ENCODE peak calls at places on chromosomes 4 and X, in nine cellular contexts. One of them, this sample, is unnamed.

GRCh38 chr4:173167793-173168395 is 717 bp upstream of the GALNT7 start:
- DNase-seq in stimulated activated CD8-positive, alpha-beta memory T cell treated with anti-CD3 and anti-CD28 coated beads, Interleukin-4, amount 100 ng/mL, for 48 hours: no peak
- DNase-seq in MG63: peak
- DNase-seq in HepG2: no peak
- DNase-seq in HT-29: peak
- DNase-seq in Ammon's horn: peak
- DNase-seq in astrocyte of the spinal cord: peak
- DNase-seq in cardiac muscle cell: peak
- DNase-seq in T-helper 2 cell: peak
- DNase-seq in this sample: no peak

GRCh38 chrX:41621236-41621651 is 67.5 kb upstream of the GPR34 start:
- DNase-seq in astrocyte of the spinal cord: peak
- DNase-seq in cardiac muscle cell: peak
- DNase-seq in Ammon's horn: peak
- DNase-seq in HT-29: peak
- DNase-seq in T-helper 2 cell: no peak
- DNase-seq in HepG2: no peak
- DNase-seq in stimulated activated CD8-positive, alpha-beta memory T cell treated with anti-CD3 and anti-CD28 coated beads, Interleukin-4, amount 100 ng/mL, for 48 hours: no peak
- DNase-seq in MG63: no peak
- DNase-seq in this sample: no peak

GRCh38 chr4:76197971-76198410 is 15.6 kb downstream of the SCARB2 start:
- DNase-seq in HepG2: no peak
- DNase-seq in stimulated activated CD8-positive, alpha-beta memory T cell treated with anti-CD3 and anti-CD28 coated beads, Interleukin-4, amount 100 ng/mL, for 48 hours: peak
- DNase-seq in Ammon's horn: peak
- DNase-seq in MG63: no peak
- DNase-seq in astrocyte of the spinal cord: peak
- DNase-seq in cardiac muscle cell: peak
- DNase-seq in T-helper 2 cell: peak
- DNase-seq in HT-29: no peak
- DNase-seq in this sample: no peak

GRCh38 chr4:140839888-140840790 is 84.0 kb upstream of the TBC1D9 start:
- DNase-seq in T-helper 2 cell: no peak
- DNase-seq in cardiac muscle cell: no peak
- DNase-seq in MG63: no peak
- DNase-seq in HepG2: no peak
- DNase-seq in HT-29: no peak
- DNase-seq in Ammon's horn: no peak
- DNase-seq in astrocyte of the spinal cord: peak
- DNase-seq in stimulated activated CD8-positive, alpha-beta memory T cell treated with anti-CD3 and anti-CD28 coated beads, Interleukin-4, amount 100 ng/mL, for 48 hours: no peak
- DNase-seq in this sample: no peak

GRCh38 chr4:56241500-56241899 is 145.8 kb downstream of the AASDH start:
- DNase-seq in astrocyte of the spinal cord: no peak
- DNase-seq in T-helper 2 cell: no peak
- DNase-seq in cardiac muscle cell: no peak
- DNase-seq in HepG2: peak
- DNase-seq in HT-29: peak
- DNase-seq in Ammon's horn: no peak
- DNase-seq in stimulated activated CD8-positive, alpha-beta memory T cell treated with anti-CD3 and anti-CD28 coated beads, Interleukin-4, amount 100 ng/mL, for 48 hours: no peak
- DNase-seq in MG63: no peak
- DNase-seq in this sample: no peak

GRCh38 chr4:145709843-145710242 is 29.9 kb downstream of the C4orf51 start:
- DNase-seq in astrocyte of the spinal cord: peak
- DNase-seq in HepG2: no peak
- DNase-seq in cardiac muscle cell: peak
- DNase-seq in HT-29: no peak
- DNase-seq in stimulated activated CD8-positive, alpha-beta memory T cell treated with anti-CD3 and anti-CD28 coated beads, Interleukin-4, amount 100 ng/mL, for 48 hours: peak
- DNase-seq in MG63: no peak
- DNase-seq in T-helper 2 cell: peak
- DNase-seq in Ammon's horn: no peak
- DNase-seq in this sample: no peak

GRCh38 chr4:153074501-153075255 is 129.6 kb upstream of the TRIM2 start:
- DNase-seq in T-helper 2 cell: no peak
- DNase-seq in MG63: no peak
- DNase-seq in astrocyte of the spinal cord: no peak
- DNase-seq in Ammon's horn: no peak
- DNase-seq in HT-29: peak
- DNase-seq in HepG2: no peak
- DNase-seq in stimulated activated CD8-positive, alpha-beta memory T cell treated with anti-CD3 and anti-CD28 coated beads, Interleukin-4, amount 100 ng/mL, for 48 hours: no peak
- DNase-seq in cardiac muscle cell: peak
- DNase-seq in this sample: no peak

GRCh38 chrX:41198410-41198809 is 113.2 kb downstream of the USP9X start:
- DNase-seq in HepG2: no peak
- DNase-seq in MG63: no peak
- DNase-seq in stimulated activated CD8-positive, alpha-beta memory T cell treated with anti-CD3 and anti-CD28 coated beads, Interleukin-4, amount 100 ng/mL, for 48 hours: no peak
- DNase-seq in T-helper 2 cell: no peak
- DNase-seq in Ammon's horn: no peak
- DNase-seq in HT-29: peak
- DNase-seq in astrocyte of the spinal cord: no peak
- DNase-seq in cardiac muscle cell: no peak
- DNase-seq in this sample: no peak

GRCh38 chrX:53272808-53273337 is 8.5 kb downstream of the IQSEC2 start:
- DNase-seq in T-helper 2 cell: no peak
- DNase-seq in Ammon's horn: no peak
- DNase-seq in HT-29: no peak
- DNase-seq in cardiac muscle cell: no peak
- DNase-seq in MG63: no peak
- DNase-seq in stimulated activated CD8-positive, alpha-beta memory T cell treated with anti-CD3 and anti-CD28 coated beads, Interleukin-4, amount 100 ng/mL, for 48 hours: no peak
- DNase-seq in astrocyte of the spinal cord: no peak
- DNase-seq in HepG2: no peak
- DNase-seq in this sample: no peak

GRCh38 chrX:40853816-40854123 is 118.4 kb upstream of the MED14 start:
- DNase-seq in MG63: no peak
- DNase-seq in astrocyte of the spinal cord: no peak
- DNase-seq in HepG2: no peak
- DNase-seq in T-helper 2 cell: no peak
- DNase-seq in Ammon's horn: no peak
- DNase-seq in stimulated activated CD8-positive, alpha-beta memory T cell treated with anti-CD3 and anti-CD28 coated beads, Interleukin-4, amount 100 ng/mL, for 48 hours: no peak
- DNase-seq in cardiac muscle cell: no peak
- DNase-seq in HT-29: no peak
- DNase-seq in this sample: no peak

GRCh38 chr4:1065732-1066131 is 47.6 kb downstream of the RNF212 start:
- DNase-seq in Ammon's horn: no peak
- DNase-seq in cardiac muscle cell: no peak
- DNase-seq in T-helper 2 cell: no peak
- DNase-seq in HepG2: no peak
- DNase-seq in MG63: no peak
- DNase-seq in astrocyte of the spinal cord: no peak
- DNase-seq in HT-29: no peak
- DNase-seq in stimulated activated CD8-positive, alpha-beta memory T cell treated with anti-CD3 and anti-CD28 coated beads, Interleukin-4, amount 100 ng/mL, for 48 hours: no peak
- DNase-seq in this sample: no peak

GRCh38 chr4:101367201-101367600 is 19.9 kb upstream of the PPP3CA start:
- DNase-seq in stimulated activated CD8-positive, alpha-beta memory T cell treated with anti-CD3 and anti-CD28 coated beads, Interleukin-4, amount 100 ng/mL, for 48 hours: no peak
- DNase-seq in MG63: peak
- DNase-seq in T-helper 2 cell: no peak
- DNase-seq in HepG2: no peak
- DNase-seq in astrocyte of the spinal cord: peak
- DNase-seq in cardiac muscle cell: peak
- DNase-seq in HT-29: no peak
- DNase-seq in Ammon's horn: no peak
- DNase-seq in this sample: no peak

GRCh38 chr4:184688447-184688846 is 38.9 kb downstream of the PRIMPOL start:
- DNase-seq in MG63: peak
- DNase-seq in HepG2: no peak
- DNase-seq in T-helper 2 cell: no peak
- DNase-seq in Ammon's horn: no peak
- DNase-seq in astrocyte of the spinal cord: peak
- DNase-seq in stimulated activated CD8-positive, alpha-beta memory T cell treated with anti-CD3 and anti-CD28 coated beads, Interleukin-4, amount 100 ng/mL, for 48 hours: peak
- DNase-seq in cardiac muscle cell: peak
- DNase-seq in HT-29: peak
- DNase-seq in this sample: no peak

GRCh38 chr4:14831447-14831846 is 170.8 kb upstream of the CPEB2 start:
- DNase-seq in stimulated activated CD8-positive, alpha-beta memory T cell treated with anti-CD3 and anti-CD28 coated beads, Interleukin-4, amount 100 ng/mL, for 48 hours: no peak
- DNase-seq in HT-29: no peak
- DNase-seq in Ammon's horn: no peak
- DNase-seq in cardiac muscle cell: no peak
- DNase-seq in T-helper 2 cell: no peak
- DNase-seq in HepG2: no peak
- DNase-seq in astrocyte of the spinal cord: no peak
- DNase-seq in MG63: no peak
- DNase-seq in this sample: no peak

GRCh38 chr4:135250040-135250439 is 1048.5 kb upstream of the PABPC4L start:
- DNase-seq in Ammon's horn: no peak
- DNase-seq in stimulated activated CD8-positive, alpha-beta memory T cell treated with anti-CD3 and anti-CD28 coated beads, Interleukin-4, amount 100 ng/mL, for 48 hours: no peak
- DNase-seq in HepG2: no peak
- DNase-seq in astrocyte of the spinal cord: no peak
- DNase-seq in HT-29: no peak
- DNase-seq in cardiac muscle cell: no peak
- DNase-seq in T-helper 2 cell: no peak
- DNase-seq in MG63: no peak
- DNase-seq in this sample: no peak

GRCh38 chrX:50988649-50989048 is 78.1 kb downstream of the BMP15 start:
- DNase-seq in stimulated activated CD8-positive, alpha-beta memory T cell treated with anti-CD3 and anti-CD28 coated beads, Interleukin-4, amount 100 ng/mL, for 48 hours: no peak
- DNase-seq in cardiac muscle cell: peak
- DNase-seq in HT-29: peak
- DNase-seq in T-helper 2 cell: peak
- DNase-seq in MG63: no peak
- DNase-seq in Ammon's horn: peak
- DNase-seq in astrocyte of the spinal cord: peak
- DNase-seq in HepG2: no peak
- DNase-seq in this sample: no peak

GRCh38 chrX:72029473-72030411 is 102.0 kb downstream of the RTL5 start:
- DNase-seq in MG63: peak
- DNase-seq in HepG2: peak
- DNase-seq in cardiac muscle cell: peak
- DNase-seq in stimulated activated CD8-positive, alpha-beta memory T cell treated with anti-CD3 and anti-CD28 coated beads, Interleukin-4, amount 100 ng/mL, for 48 hours: no peak
- DNase-seq in T-helper 2 cell: no peak
- DNase-seq in Ammon's horn: no peak
- DNase-seq in astrocyte of the spinal cord: peak
- DNase-seq in HT-29: peak
- DNase-seq in this sample: no peak

GRCh38 chr4:7060346-7061150 is 7.3 kb downstream of the GRPEL1 start:
- DNase-seq in HT-29: no peak
- DNase-seq in Ammon's horn: no peak
- DNase-seq in astrocyte of the spinal cord: no peak
- DNase-seq in MG63: no peak
- DNase-seq in HepG2: no peak
- DNase-seq in cardiac muscle cell: no peak
- DNase-seq in stimulated activated CD8-positive, alpha-beta memory T cell treated with anti-CD3 and anti-CD28 coated beads, Interleukin-4, amount 100 ng/mL, for 48 hours: no peak
- DNase-seq in T-helper 2 cell: no peak
- DNase-seq in this sample: no peak

GRCh38 chr4:139774759-139775487 is 109.3 kb downstream of the MGST2 start:
- DNase-seq in MG63: no peak
- DNase-seq in HT-29: no peak
- DNase-seq in T-helper 2 cell: no peak
- DNase-seq in Ammon's horn: no peak
- DNase-seq in HepG2: no peak
- DNase-seq in cardiac muscle cell: no peak
- DNase-seq in astrocyte of the spinal cord: no peak
- DNase-seq in stimulated activated CD8-positive, alpha-beta memory T cell treated with anti-CD3 and anti-CD28 coated beads, Interleukin-4, amount 100 ng/mL, for 48 hours: no peak
- DNase-seq in this sample: no peak

GRCh38 chrX:130393451-130394074 is 8.1 kb upstream of the GPR119 start:
- DNase-seq in HepG2: peak
- DNase-seq in HT-29: peak
- DNase-seq in astrocyte of the spinal cord: peak
- DNase-seq in stimulated activated CD8-positive, alpha-beta memory T cell treated with anti-CD3 and anti-CD28 coated beads, Interleukin-4, amount 100 ng/mL, for 48 hours: no peak
- DNase-seq in Ammon's horn: peak
- DNase-seq in MG63: peak
- DNase-seq in T-helper 2 cell: no peak
- DNase-seq in cardiac muscle cell: peak
- DNase-seq in this sample: no peak

GRCh38 chr4:45442466-45442865 is 681.4 kb downstream of the GABRG1 start:
- DNase-seq in cardiac muscle cell: peak
- DNase-seq in HT-29: peak
- DNase-seq in MG63: no peak
- DNase-seq in astrocyte of the spinal cord: peak
- DNase-seq in Ammon's horn: peak
- DNase-seq in HepG2: no peak
- DNase-seq in T-helper 2 cell: no peak
- DNase-seq in stimulated activated CD8-positive, alpha-beta memory T cell treated with anti-CD3 and anti-CD28 coated beads, Interleukin-4, amount 100 ng/mL, for 48 hours: no peak
- DNase-seq in this sample: no peak

GRCh38 chrX:96407043-96407442 is 277.6 kb upstream of the DIAPH2 start:
- DNase-seq in cardiac muscle cell: peak
- DNase-seq in stimulated activated CD8-positive, alpha-beta memory T cell treated with anti-CD3 and anti-CD28 coated beads, Interleukin-4, amount 100 ng/mL, for 48 hours: no peak
- DNase-seq in HT-29: peak
- DNase-seq in MG63: peak
- DNase-seq in HepG2: peak
- DNase-seq in astrocyte of the spinal cord: peak
- DNase-seq in Ammon's horn: no peak
- DNase-seq in T-helper 2 cell: no peak
- DNase-seq in this sample: no peak

GRCh38 chr4:176638992-176639391 is 153.7 kb downstream of the VEGFC start:
- DNase-seq in HT-29: no peak
- DNase-seq in stimulated activated CD8-positive, alpha-beta memory T cell treated with anti-CD3 and anti-CD28 coated beads, Interleukin-4, amount 100 ng/mL, for 48 hours: no peak
- DNase-seq in cardiac muscle cell: peak
- DNase-seq in T-helper 2 cell: no peak
- DNase-seq in Ammon's horn: no peak
- DNase-seq in MG63: no peak
- DNase-seq in astrocyte of the spinal cord: no peak
- DNase-seq in HepG2: no peak
- DNase-seq in this sample: no peak

GRCh38 chrX:123236868-123237267 is 52.8 kb downstream of the GRIA3 start:
- DNase-seq in T-helper 2 cell: no peak
- DNase-seq in cardiac muscle cell: no peak
- DNase-seq in Ammon's horn: peak
- DNase-seq in stimulated activated CD8-positive, alpha-beta memory T cell treated with anti-CD3 and anti-CD28 coated beads, Interleukin-4, amount 100 ng/mL, for 48 hours: no peak
- DNase-seq in HT-29: no peak
- DNase-seq in astrocyte of the spinal cord: no peak
- DNase-seq in MG63: no peak
- DNase-seq in HepG2: no peak
- DNase-seq in this sample: no peak

GRCh38 chrX:54551801-54552200 is 21.8 kb downstream of the GNL3L start:
- DNase-seq in Ammon's horn: no peak
- DNase-seq in HepG2: no peak
- DNase-seq in HT-29: no peak
- DNase-seq in stimulated activated CD8-positive, alpha-beta memory T cell treated with anti-CD3 and anti-CD28 coated beads, Interleukin-4, amount 100 ng/mL, for 48 hours: no peak
- DNase-seq in cardiac muscle cell: no peak
- DNase-seq in T-helper 2 cell: no peak
- DNase-seq in MG63: no peak
- DNase-seq in astrocyte of the spinal cord: no peak
- DNase-seq in this sample: no peak

GRCh38 chrX:118455013-118455412 is 40.6 kb upstream of the DOCK11 start:
- DNase-seq in stimulated activated CD8-positive, alpha-beta memory T cell treated with anti-CD3 and anti-CD28 coated beads, Interleukin-4, amount 100 ng/mL, for 48 hours: no peak
- DNase-seq in T-helper 2 cell: no peak
- DNase-seq in HepG2: no peak
- DNase-seq in Ammon's horn: no peak
- DNase-seq in astrocyte of the spinal cord: no peak
- DNase-seq in MG63: no peak
- DNase-seq in cardiac muscle cell: no peak
- DNase-seq in HT-29: no peak
- DNase-seq in this sample: no peak

GRCh38 chr4:89069481-89069880 is 12.5 kb upstream of the FAM13A start:
- DNase-seq in T-helper 2 cell: peak
- DNase-seq in cardiac muscle cell: no peak
- DNase-seq in MG63: no peak
- DNase-seq in HepG2: no peak
- DNase-seq in astrocyte of the spinal cord: no peak
- DNase-seq in HT-29: no peak
- DNase-seq in stimulated activated CD8-positive, alpha-beta memory T cell treated with anti-CD3 and anti-CD28 coated beads, Interleukin-4, amount 100 ng/mL, for 48 hours: no peak
- DNase-seq in Ammon's horn: no peak
- DNase-seq in this sample: no peak

GRCh38 chrX:11261260-11261659 is 32.0 kb upstream of the AMELX start:
- DNase-seq in T-helper 2 cell: no peak
- DNase-seq in stimulated activated CD8-positive, alpha-beta memory T cell treated with anti-CD3 and anti-CD28 coated beads, Interleukin-4, amount 100 ng/mL, for 48 hours: no peak
- DNase-seq in Ammon's horn: no peak
- DNase-seq in HepG2: no peak
- DNase-seq in HT-29: no peak
- DNase-seq in MG63: peak
- DNase-seq in cardiac muscle cell: peak
- DNase-seq in astrocyte of the spinal cord: peak
- DNase-seq in this sample: no peak

GRCh38 chr4:163332526-163333405 is at the start of gene NPY1R:
- DNase-seq in stimulated activated CD8-positive, alpha-beta memory T cell treated with anti-CD3 and anti-CD28 coated beads, Interleukin-4, amount 100 ng/mL, for 48 hours: peak
- DNase-seq in T-helper 2 cell: peak
- DNase-seq in cardiac muscle cell: peak
- DNase-seq in MG63: peak
- DNase-seq in Ammon's horn: peak
- DNase-seq in HT-29: peak
- DNase-seq in astrocyte of the spinal cord: peak
- DNase-seq in HepG2: peak
- DNase-seq in this sample: no peak

GRCh38 chrX:47422444-47422843 is 52.1 kb downstream of the ZNF157 start:
- DNase-seq in T-helper 2 cell: no peak
- DNase-seq in HepG2: no peak
- DNase-seq in Ammon's horn: no peak
- DNase-seq in MG63: no peak
- DNase-seq in stimulated activated CD8-positive, alpha-beta memory T cell treated with anti-CD3 and anti-CD28 coated beads, Interleukin-4, amount 100 ng/mL, for 48 hours: no peak
- DNase-seq in cardiac muscle cell: no peak
- DNase-seq in astrocyte of the spinal cord: no peak
- DNase-seq in HT-29: no peak
- DNase-seq in this sample: no peak

GRCh38 chrX:71214152-71214551 is 8.9 kb upstream of the GJB1 start:
- DNase-seq in cardiac muscle cell: no peak
- DNase-seq in T-helper 2 cell: no peak
- DNase-seq in HepG2: no peak
- DNase-seq in stimulated activated CD8-positive, alpha-beta memory T cell treated with anti-CD3 and anti-CD28 coated beads, Interleukin-4, amount 100 ng/mL, for 48 hours: no peak
- DNase-seq in Ammon's horn: no peak
- DNase-seq in astrocyte of the spinal cord: no peak
- DNase-seq in HT-29: no peak
- DNase-seq in MG63: no peak
- DNase-seq in this sample: no peak